ENCODE peak calls at places on chromosome 18, in five cellular contexts. H is left cardiac atrium, E is ureter, Z is left ventricle myocardium inferior, P is HEK293T. Y is an unnamed sample.

GRCh38 chr18:50508228-50508627 is 51.7 kb upstream of the MAPK4 start:
- DNase-seq in H (no peak), E (no peak), Z (no peak), P (no peak), Y (no peak)

GRCh38 chr18:77234504-77235365 is 14.9 kb upstream of the GALR1 start:
- DNase-seq in H (no peak), E (no peak), Z (no peak), P (no peak), Y (no peak)

GRCh38 chr18:74288730-74289129 is 3.0 kb downstream of the CYB5A start:
- DNase-seq in H (no peak), E (no peak), Z (no peak), P (no peak), Y (no peak)

GRCh38 chr18:48979944-48980890 is 29.5 kb upstream of the SMAD7 start:
- DNase-seq in H (no peak), E (no peak), Z (no peak), P (no peak), Y (no peak)

GRCh38 chr18:65788373-65788772 is 37.6 kb downstream of the CDH7 start:
- DNase-seq in H (no peak), E (no peak), Z (no peak), P (peak), Y (no peak)

GRCh38 chr18:59690216-59691045 is 6.8 kb downstream of the CCBE1 start:
- DNase-seq in H (no peak), E (no peak), Z (no peak), P (no peak), Y (no peak)

GRCh38 chr18:45967007-45967706 is at the start of gene EPG5:
- DNase-seq in H (peak), E (peak), Z (peak), P (peak), Y (peak)

GRCh38 chr18:39951321-39951720 is 2003.7 kb upstream of the PIK3C3 start:
- DNase-seq in H (no peak), E (no peak), Z (no peak), P (no peak), Y (no peak)

GRCh38 chr18:35662293-35663062 is 80.9 kb downstream of the GALNT1 start:
- DNase-seq in H (no peak), E (no peak), Z (no peak), P (no peak), Y (no peak)

GRCh38 chr18:55694291-55694690 is 106.3 kb upstream of the TCF4 start:
- DNase-seq in H (no peak), E (no peak), Z (no peak), P (no peak), Y (no peak)

GRCh38 chr18:51569153-51569552 is 371.7 kb upstream of the MEX3C start:
- DNase-seq in H (no peak), E (no peak), Z (no peak), P (no peak), Y (no peak)

GRCh38 chr18:79789901-79790885 is 7.5 kb upstream of the KCNG2 start:
- DNase-seq in H (no peak), E (no peak), Z (no peak), P (no peak), Y (no peak)

GRCh38 chr18:66682855-66683322 is 79.0 kb upstream of the CDH19 start:
- DNase-seq in H (no peak), E (no peak), Z (no peak), P (no peak), Y (peak)

GRCh38 chr18:70025580-70025979 is 77.9 kb upstream of the CD226 start:
- DNase-seq in H (no peak), E (no peak), Z (no peak), P (no peak), Y (no peak)

GRCh38 chr18:24112874-24113615 is 25.8 kb upstream of the CABYR start:
- DNase-seq in H (no peak), E (no peak), Z (no peak), P (no peak), Y (no peak)

GRCh38 chr18:32831781-32832180 is 59.0 kb upstream of the KLHL14 start:
- DNase-seq in H (no peak), E (no peak), Z (no peak), P (no peak), Y (no peak)

GRCh38 chr18:68282232-68282631 is 432.7 kb downstream of the TMX3 start:
- DNase-seq in H (no peak), E (no peak), Z (no peak), P (no peak), Y (no peak)

GRCh38 chr18:37392648-37393047 is 172.9 kb downstream of the CELF4 start:
- DNase-seq in H (no peak), E (no peak), Z (no peak), P (no peak), Y (no peak)

GRCh38 chr18:54806526-54806925 is 21.8 kb upstream of the RAB27B start:
- DNase-seq in H (no peak), E (no peak), Z (no peak), P (no peak), Y (peak)